ENCODE peak calls at places on chromosomes 11 and 22, in nine cellular contexts. One of them, this sample, is unnamed.

GRCh38 chr11:123045101-123045500 is 16.8 kb downstream of the HSPA8 start:
- DNase-seq in EL: peak; percentile 12
- DNase-seq in adrenal gland: no peak
- DNase-seq in pons: no peak
- DNase-seq in amniotic stem cell: no peak
- DNase-seq in GF-D8: no peak
- DNase-seq in astrocyte of the cerebellum: no peak
- DNase-seq in effector memory CD4-positive, alpha-beta T cell: no peak
- DNase-seq in stomach: no peak
- DNase-seq in this sample: no peak

GRCh38 chr11:117823294-117823940 is 1.1 kb downstream of the FXYD2 start:
- DNase-seq in GF-D8: peak; percentile 50
- DNase-seq in amniotic stem cell: no peak
- DNase-seq in stomach: no peak
- DNase-seq in effector memory CD4-positive, alpha-beta T cell: no peak
- DNase-seq in astrocyte of the cerebellum: no peak
- DNase-seq in adrenal gland: peak; percentile 21
- DNase-seq in EL: no peak
- DNase-seq in pons: no peak
- DNase-seq in this sample: peak; percentile 47

GRCh38 chr11:104410336-104410735 is 246.4 kb upstream of the PDGFD start:
- DNase-seq in astrocyte of the cerebellum: peak; percentile 9
- DNase-seq in amniotic stem cell: no peak
- DNase-seq in adrenal gland: no peak
- DNase-seq in EL: no peak
- DNase-seq in GF-D8: no peak
- DNase-seq in effector memory CD4-positive, alpha-beta T cell: no peak
- DNase-seq in stomach: no peak
- DNase-seq in pons: no peak
- DNase-seq in this sample: no peak

GRCh38 chr11:126307706-126308105 is 3.8 kb downstream of the DCPS start:
- DNase-seq in effector memory CD4-positive, alpha-beta T cell: no peak
- DNase-seq in adrenal gland: peak; percentile 51
- DNase-seq in amniotic stem cell: peak; percentile 53
- DNase-seq in stomach: no peak
- DNase-seq in pons: peak; percentile 48
- DNase-seq in EL: peak; percentile 56
- DNase-seq in GF-D8: peak; percentile 83
- DNase-seq in astrocyte of the cerebellum: peak; percentile 53
- DNase-seq in this sample: no peak

GRCh38 chr11:64915366-64915887 is 1.6 kb downstream of the ATG2A start:
- DNase-seq in adrenal gland: no peak
- DNase-seq in effector memory CD4-positive, alpha-beta T cell: no peak
- DNase-seq in EL: no peak
- DNase-seq in GF-D8: no peak
- DNase-seq in stomach: no peak
- DNase-seq in amniotic stem cell: no peak
- DNase-seq in pons: no peak
- DNase-seq in astrocyte of the cerebellum: no peak
- DNase-seq in this sample: no peak

GRCh38 chr11:70158201-70158600 is 44.9 kb upstream of the FADD start:
- DNase-seq in adrenal gland: no peak
- DNase-seq in pons: no peak
- DNase-seq in effector memory CD4-positive, alpha-beta T cell: no peak
- DNase-seq in amniotic stem cell: no peak
- DNase-seq in EL: no peak
- DNase-seq in GF-D8: no peak
- DNase-seq in astrocyte of the cerebellum: no peak
- DNase-seq in stomach: no peak
- DNase-seq in this sample: no peak

GRCh38 chr11:57601297-57601696 is 3.8 kb downstream of the SERPING1 start:
- DNase-seq in adrenal gland: no peak
- DNase-seq in pons: no peak
- DNase-seq in stomach: no peak
- DNase-seq in GF-D8: no peak
- DNase-seq in astrocyte of the cerebellum: no peak
- DNase-seq in amniotic stem cell: no peak
- DNase-seq in EL: no peak
- DNase-seq in effector memory CD4-positive, alpha-beta T cell: no peak
- DNase-seq in this sample: no peak

GRCh38 chr11:31826530-31827438 is 15.7 kb upstream of the PAX6 start:
- DNase-seq in effector memory CD4-positive, alpha-beta T cell: no peak
- DNase-seq in pons: no peak
- DNase-seq in astrocyte of the cerebellum: no peak
- DNase-seq in EL: no peak
- DNase-seq in amniotic stem cell: no peak
- DNase-seq in adrenal gland: no peak
- DNase-seq in GF-D8: no peak
- DNase-seq in stomach: no peak
- DNase-seq in this sample: no peak

GRCh38 chr11:30567644-30568043 is 18.5 kb downstream of the MPPED2 start:
- DNase-seq in amniotic stem cell: no peak
- DNase-seq in astrocyte of the cerebellum: no peak
- DNase-seq in effector memory CD4-positive, alpha-beta T cell: no peak
- DNase-seq in pons: no peak
- DNase-seq in stomach: no peak
- DNase-seq in GF-D8: no peak
- DNase-seq in EL: no peak
- DNase-seq in adrenal gland: no peak
- DNase-seq in this sample: no peak

GRCh38 chr22:30922151-30922611 is 46.4 kb downstream of the MORC2 start:
- DNase-seq in pons: peak; percentile 30
- DNase-seq in EL: peak; percentile 39
- DNase-seq in stomach: peak; percentile 55
- DNase-seq in astrocyte of the cerebellum: no peak
- DNase-seq in effector memory CD4-positive, alpha-beta T cell: peak; percentile 58
- DNase-seq in amniotic stem cell: no peak
- DNase-seq in GF-D8: peak; percentile 88
- DNase-seq in adrenal gland: peak; percentile 62
- DNase-seq in this sample: peak; percentile 59

GRCh38 chr11:38131535-38131934 is 1533.5 kb upstream of the RAG2 start:
- DNase-seq in stomach: no peak
- DNase-seq in effector memory CD4-positive, alpha-beta T cell: no peak
- DNase-seq in EL: no peak
- DNase-seq in astrocyte of the cerebellum: no peak
- DNase-seq in amniotic stem cell: no peak
- DNase-seq in adrenal gland: no peak
- DNase-seq in GF-D8: no peak
- DNase-seq in pons: no peak
- DNase-seq in this sample: no peak

GRCh38 chr11:16028406-16028805 is 327.9 kb downstream of the SOX6 start:
- DNase-seq in effector memory CD4-positive, alpha-beta T cell: no peak
- DNase-seq in EL: peak; percentile 46
- DNase-seq in stomach: no peak
- DNase-seq in amniotic stem cell: no peak
- DNase-seq in adrenal gland: no peak
- DNase-seq in astrocyte of the cerebellum: peak; percentile 1
- DNase-seq in pons: no peak
- DNase-seq in GF-D8: no peak
- DNase-seq in this sample: no peak

GRCh38 chr11:102396708-102397563 is 49.9 kb downstream of the BIRC2 start:
- DNase-seq in amniotic stem cell: no peak
- DNase-seq in pons: no peak
- DNase-seq in effector memory CD4-positive, alpha-beta T cell: no peak
- DNase-seq in astrocyte of the cerebellum: no peak
- DNase-seq in adrenal gland: no peak
- DNase-seq in GF-D8: no peak
- DNase-seq in EL: no peak
- DNase-seq in stomach: no peak
- DNase-seq in this sample: no peak

GRCh38 chr22:44603774-44604173 is 98.2 kb upstream of the PRR5 start:
- DNase-seq in adrenal gland: no peak
- DNase-seq in pons: no peak
- DNase-seq in GF-D8: no peak
- DNase-seq in effector memory CD4-positive, alpha-beta T cell: no peak
- DNase-seq in EL: no peak
- DNase-seq in astrocyte of the cerebellum: no peak
- DNase-seq in stomach: no peak
- DNase-seq in amniotic stem cell: no peak
- DNase-seq in this sample: no peak

GRCh38 chr11:57515332-57516060 is at the start of gene SLC43A1:
- DNase-seq in effector memory CD4-positive, alpha-beta T cell: no peak
- DNase-seq in amniotic stem cell: no peak
- DNase-seq in pons: no peak
- DNase-seq in stomach: peak; percentile 66
- DNase-seq in adrenal gland: peak; percentile 59
- DNase-seq in GF-D8: peak; percentile 32
- DNase-seq in astrocyte of the cerebellum: no peak
- DNase-seq in EL: peak; percentile 60
- DNase-seq in this sample: peak; percentile 67

GRCh38 chr11:118437046-118437735 is 899 bp downstream of the KMT2A start:
- DNase-seq in effector memory CD4-positive, alpha-beta T cell: peak; percentile 45
- DNase-seq in amniotic stem cell: no peak
- DNase-seq in EL: peak; percentile 64
- DNase-seq in adrenal gland: peak; percentile 62
- DNase-seq in astrocyte of the cerebellum: no peak
- DNase-seq in pons: peak; percentile 19
- DNase-seq in GF-D8: no peak
- DNase-seq in stomach: no peak
- DNase-seq in this sample: peak; percentile 75

GRCh38 chr11:120137187-120137610 is 714 bp downstream of the TRIM29 start:
- DNase-seq in GF-D8: no peak
- DNase-seq in effector memory CD4-positive, alpha-beta T cell: no peak
- DNase-seq in pons: no peak
- DNase-seq in EL: no peak
- DNase-seq in amniotic stem cell: no peak
- DNase-seq in stomach: peak; percentile 23
- DNase-seq in astrocyte of the cerebellum: no peak
- DNase-seq in adrenal gland: peak; percentile 9
- DNase-seq in this sample: peak; percentile 6

GRCh38 chr11:115334932-115335788 is 169.1 kb downstream of the CADM1 start:
- DNase-seq in pons: peak; percentile 60
- DNase-seq in astrocyte of the cerebellum: peak; percentile 34
- DNase-seq in stomach: no peak
- DNase-seq in EL: peak; percentile 4
- DNase-seq in amniotic stem cell: no peak
- DNase-seq in effector memory CD4-positive, alpha-beta T cell: no peak
- DNase-seq in GF-D8: no peak
- DNase-seq in adrenal gland: no peak
- DNase-seq in this sample: no peak

GRCh38 chr22:29914991-29915390 is 32.0 kb downstream of the MTMR3 start:
- DNase-seq in stomach: no peak
- DNase-seq in amniotic stem cell: no peak
- DNase-seq in pons: no peak
- DNase-seq in EL: peak; percentile 51
- DNase-seq in GF-D8: no peak
- DNase-seq in astrocyte of the cerebellum: no peak
- DNase-seq in adrenal gland: no peak
- DNase-seq in effector memory CD4-positive, alpha-beta T cell: no peak
- DNase-seq in this sample: no peak

GRCh38 chr11:129853508-129854228 is 38.0 kb downstream of the TMEM45B start:
- DNase-seq in adrenal gland: no peak
- DNase-seq in EL: no peak
- DNase-seq in stomach: peak; percentile 89
- DNase-seq in effector memory CD4-positive, alpha-beta T cell: peak; percentile 68
- DNase-seq in astrocyte of the cerebellum: no peak
- DNase-seq in GF-D8: peak; percentile 33
- DNase-seq in pons: no peak
- DNase-seq in amniotic stem cell: no peak
- DNase-seq in this sample: peak; percentile 71

GRCh38 chr11:112004389-112004788 is 20.8 kb upstream of the DLAT start:
- DNase-seq in pons: no peak
- DNase-seq in stomach: no peak
- DNase-seq in amniotic stem cell: no peak
- DNase-seq in GF-D8: no peak
- DNase-seq in EL: peak; percentile 8
- DNase-seq in astrocyte of the cerebellum: no peak
- DNase-seq in effector memory CD4-positive, alpha-beta T cell: no peak
- DNase-seq in adrenal gland: no peak
- DNase-seq in this sample: no peak

GRCh38 chr11:9815486-9816136 is 151.7 kb downstream of the SWAP70 start:
- DNase-seq in GF-D8: no peak
- DNase-seq in stomach: no peak
- DNase-seq in effector memory CD4-positive, alpha-beta T cell: no peak
- DNase-seq in astrocyte of the cerebellum: peak; percentile 40
- DNase-seq in pons: no peak
- DNase-seq in amniotic stem cell: peak; percentile 17
- DNase-seq in adrenal gland: no peak
- DNase-seq in EL: peak; percentile 86
- DNase-seq in this sample: no peak

GRCh38 chr11:119144825-119145476 is 3.9 kb upstream of the ABCG4 start:
- DNase-seq in EL: peak; percentile 77
- DNase-seq in pons: peak; percentile 46
- DNase-seq in effector memory CD4-positive, alpha-beta T cell: no peak
- DNase-seq in adrenal gland: peak; percentile 71
- DNase-seq in GF-D8: peak; percentile 63
- DNase-seq in amniotic stem cell: peak; percentile 37
- DNase-seq in astrocyte of the cerebellum: peak; percentile 39
- DNase-seq in stomach: peak; percentile 69
- DNase-seq in this sample: peak; percentile 85

GRCh38 chr11:66844496-66845142 is 1.4 kb downstream of the RCE1 start:
- DNase-seq in EL: no peak
- DNase-seq in stomach: peak; percentile 23
- DNase-seq in pons: no peak
- DNase-seq in effector memory CD4-positive, alpha-beta T cell: no peak
- DNase-seq in GF-D8: no peak
- DNase-seq in astrocyte of the cerebellum: no peak
- DNase-seq in adrenal gland: peak; percentile 39
- DNase-seq in amniotic stem cell: no peak
- DNase-seq in this sample: no peak

GRCh38 chr11:134800130-134800529 is 388.1 kb upstream of the B3GAT1 start:
- DNase-seq in EL: no peak
- DNase-seq in astrocyte of the cerebellum: no peak
- DNase-seq in effector memory CD4-positive, alpha-beta T cell: no peak
- DNase-seq in adrenal gland: no peak
- DNase-seq in stomach: no peak
- DNase-seq in amniotic stem cell: no peak
- DNase-seq in pons: no peak
- DNase-seq in GF-D8: no peak
- DNase-seq in this sample: no peak

GRCh38 chr11:14499178-14499559 is 442 bp downstream of the COPB1 start:
- DNase-seq in stomach: peak; percentile 42
- DNase-seq in pons: peak; percentile 19
- DNase-seq in EL: peak; percentile 28
- DNase-seq in adrenal gland: peak; percentile 60
- DNase-seq in astrocyte of the cerebellum: no peak
- DNase-seq in amniotic stem cell: no peak
- DNase-seq in effector memory CD4-positive, alpha-beta T cell: no peak
- DNase-seq in GF-D8: no peak
- DNase-seq in this sample: peak; percentile 71

GRCh38 chr11:2451336-2451735 is 6.5 kb downstream of the KCNQ1 start:
- DNase-seq in adrenal gland: no peak
- DNase-seq in amniotic stem cell: no peak
- DNase-seq in EL: no peak
- DNase-seq in astrocyte of the cerebellum: no peak
- DNase-seq in effector memory CD4-positive, alpha-beta T cell: no peak
- DNase-seq in pons: no peak
- DNase-seq in GF-D8: no peak
- DNase-seq in stomach: no peak
- DNase-seq in this sample: peak; percentile 36

GRCh38 chr11:61749607-61750217 is 2.7 kb upstream of the MYRF start:
- DNase-seq in amniotic stem cell: no peak
- DNase-seq in effector memory CD4-positive, alpha-beta T cell: no peak
- DNase-seq in adrenal gland: no peak
- DNase-seq in EL: no peak
- DNase-seq in GF-D8: no peak
- DNase-seq in pons: peak; percentile 96
- DNase-seq in astrocyte of the cerebellum: no peak
- DNase-seq in stomach: no peak
- DNase-seq in this sample: no peak

GRCh38 chr22:44200855-44201550 is 20.3 kb downstream of the PARVG start:
- DNase-seq in pons: no peak
- DNase-seq in EL: no peak
- DNase-seq in adrenal gland: no peak
- DNase-seq in amniotic stem cell: no peak
- DNase-seq in astrocyte of the cerebellum: no peak
- DNase-seq in effector memory CD4-positive, alpha-beta T cell: no peak
- DNase-seq in GF-D8: peak; percentile 47
- DNase-seq in stomach: no peak
- DNase-seq in this sample: no peak

GRCh38 chr11:118896472-118896913 is 12.8 kb downstream of the CXCR5 start:
- DNase-seq in adrenal gland: peak; percentile 33
- DNase-seq in stomach: no peak
- DNase-seq in amniotic stem cell: no peak
- DNase-seq in astrocyte of the cerebellum: no peak
- DNase-seq in effector memory CD4-positive, alpha-beta T cell: no peak
- DNase-seq in EL: no peak
- DNase-seq in GF-D8: no peak
- DNase-seq in pons: no peak
- DNase-seq in this sample: no peak

GRCh38 chr22:23754220-23754919 is at the start of gene VPREB3:
- DNase-seq in stomach: no peak
- DNase-seq in adrenal gland: no peak
- DNase-seq in EL: no peak
- DNase-seq in pons: no peak
- DNase-seq in effector memory CD4-positive, alpha-beta T cell: no peak
- DNase-seq in amniotic stem cell: no peak
- DNase-seq in astrocyte of the cerebellum: no peak
- DNase-seq in GF-D8: no peak
- DNase-seq in this sample: no peak